ENCODE peak calls at places on chromosomes 12 and 14, in ten cellular contexts. K is CD8-positive, alpha-beta memory T cell; Z is fibroblast of lung; M is endothelial cell of umbilical vein; C is hepatocyte; R is heart right ventricle; O is H9; V is effector memory CD4-positive, alpha-beta T cell; T is A549; D is IMR-90. S is an unnamed sample. For H3K4me1 and H3K9me3, the result is how much of the 10 kb centered on the place peaks cover.

GRCh38 chr12:113268136-113268535 is 46.9 kb downstream of the TPCN1 start:
- DNase-seq in C (no peak), V (no peak), K (no peak), R (no peak), O (no peak), T (no peak), M (no peak), D (no peak), Z (no peak), S (no peak)

GRCh38 chr14:95125156-95125555 is 32.2 kb downstream of the DICER1 start:
- DNase-seq in V (no peak), O (no peak), T (no peak), R (no peak), C (no peak), Z (no peak), K (no peak), M (no peak), D (no peak), S (no peak)

GRCh38 chr12:58034311-58034710 is 92.9 kb downstream of the ATP23 start:
- DNase-seq in R (peak), O (no peak), K (no peak), Z (peak), T (no peak), V (no peak), D (no peak), C (no peak), M (no peak), S (no peak)

GRCh38 chr14:78253986-78254385 is 83.8 kb downstream of the NRXN3 start:
- DNase-seq in R (no peak), M (no peak), D (peak), Z (peak), V (no peak), T (peak), C (no peak), O (no peak), K (no peak), S (no peak)

GRCh38 chr12:62190921-62191746 is 69.1 kb upstream of the USP15 start:
- DNase-seq in M (no peak), V (no peak), K (peak), D (peak), T (no peak), C (peak), R (no peak), Z (no peak), O (peak), S (no peak)

GRCh38 chr14:105739331-105740102 is 213.1 kb downstream of the TMEM121 start:
- DNase-seq in C (no peak), R (no peak), D (no peak), V (no peak), Z (no peak), O (no peak), M (no peak), T (no peak), K (no peak), S (no peak)

GRCh38 chr14:101289230-101289690 is 272.0 kb upstream of the DIO3 start:
- DNase-seq in Z (no peak), D (no peak), C (peak), T (no peak), K (no peak), M (no peak), R (no peak), O (no peak), V (no peak), S (no peak)

GRCh38 chr12:27434673-27435565 is 11.6 kb upstream of the SMCO2 start:
- DNase-seq in M (peak), R (no peak), D (no peak), K (peak), Z (no peak), C (peak), V (no peak), O (no peak), T (no peak), S (peak)

GRCh38 chr12:101697930-101698781 is 716 bp downstream of the CHPT1 start:
- DNase-seq in V (no peak), O (peak), D (peak), C (peak), K (no peak), T (peak), Z (peak), M (peak), R (peak), S (no peak)

GRCh38 chr14:91154851-91155625 is 41.2 kb downstream of the DGLUCY start:
- DNase-seq in M (peak), O (no peak), V (no peak), K (no peak), Z (peak), C (peak), R (peak), D (peak), T (peak), S (no peak)

GRCh38 chr12:13367973-13368372 is 171.4 kb downstream of the EMP1 start:
- DNase-seq in R (no peak), M (no peak), C (no peak), D (no peak), O (no peak), Z (no peak), T (no peak), V (no peak), K (no peak), S (no peak)

GRCh38 chr12:102722147-102722546 is 194.9 kb downstream of the PAH start:
- DNase-seq in R (no peak), O (no peak), Z (no peak), V (no peak), C (no peak), T (no peak), D (no peak), M (no peak), K (no peak), S (no peak)

GRCh38 chr14:73783107-73783727 is 68.4 kb upstream of the PTGR2 start:
- DNase-seq in T (no peak), O (peak), Z (no peak), D (no peak), V (no peak), C (no peak), R (no peak), M (no peak), K (no peak), S (no peak)

GRCh38 chr14:39228044-39228443 is 5.7 kb upstream of the MIA2 start:
- DNase-seq in Z (no peak), O (no peak), T (no peak), C (peak), R (no peak), D (no peak), M (no peak), K (no peak), V (no peak), S (no peak)

GRCh38 chr12:47771304-47771703 is 1.7 kb upstream of the SLC48A1 start:
- DNase-seq in C (no peak), D (no peak), Z (no peak), T (no peak), K (no peak), V (no peak), O (no peak), M (no peak), R (no peak), S (no peak)

GRCh38 chr12:47773062-47773857 is at the start of gene SLC48A1:
- DNase-seq in K (peak), M (peak), R (peak), D (peak), Z (peak), O (peak), C (peak), T (peak), V (peak), S (peak)

GRCh38 chr12:47772094-47772660 is 861 bp upstream of the SLC48A1 start:
- DNase-seq in T (no peak), D (no peak), O (no peak), Z (no peak), C (no peak), V (no peak), K (no peak), R (no peak), M (no peak), S (no peak)

GRCh38 chr12:47773858-47774580 is 981 bp downstream of the SLC48A1 start:
- DNase-seq in R (no peak), C (no peak), V (no peak), K (no peak), D (no peak), T (no peak), Z (no peak), M (no peak), O (no peak), S (no peak)

GRCh38 chr12:47772738-47773061 is 338 bp upstream of the SLC48A1 start:
- DNase-seq in T (no peak), M (no peak), O (no peak), V (no peak), Z (no peak), C (no peak), D (no peak), R (no peak), K (no peak), S (no peak)
- H3K27ac ChIP-seq in T (peak), M (no peak), O (no peak), V (no peak), Z (no peak), C (peak), D (peak), R (peak), K (no peak), S (no peak)

DNA sequence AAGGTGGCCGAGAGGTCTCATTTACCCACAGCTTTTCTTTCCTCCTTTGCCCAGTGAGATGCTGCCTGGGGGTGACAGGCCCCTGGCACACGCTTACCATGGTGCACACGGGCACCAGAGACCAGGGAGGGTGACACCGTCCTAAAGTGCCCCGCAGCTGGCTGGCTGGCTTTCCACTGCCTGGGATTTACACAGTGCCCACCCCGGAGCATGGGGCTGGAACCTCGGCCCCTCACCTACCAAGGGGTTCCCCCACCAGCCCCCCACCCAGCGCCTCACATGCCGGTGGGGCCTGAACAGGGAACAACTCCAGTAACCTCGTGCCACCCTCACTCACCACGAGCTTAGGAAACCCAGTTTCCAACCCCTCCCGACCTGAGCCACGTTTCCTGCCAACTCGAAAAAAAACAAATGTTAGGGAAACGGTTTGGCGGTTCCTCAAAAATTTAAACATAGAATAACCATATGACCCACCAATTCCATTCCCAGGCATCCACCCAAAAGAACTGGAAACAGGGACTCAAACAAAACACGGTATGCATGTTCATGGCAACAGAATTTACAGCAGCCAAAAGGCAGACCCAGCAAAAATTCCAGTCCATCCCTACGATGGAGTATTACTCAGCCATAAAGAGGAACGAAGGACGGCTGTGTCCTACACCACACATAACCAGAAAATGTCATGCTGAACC is 69.1 kb downstream of the NCOR2 start:
- DNase-seq in O (no peak), Z (peak), K (no peak), C (no peak), D (peak), T (no peak), R (peak), V (no peak), M (peak), S (no peak)
- H3K4me1 ChIP-seq in O (under half), Z (under half), K (under half), C (under half), D (under half), T (under half), R (half or more), V (under half), M (under half), S (under half)

GRCh38 chr14:103314496-103315277 is 19.4 kb upstream of the EIF5 start:
- DNase-seq in K (no peak), M (peak), R (no peak), D (no peak), O (no peak), Z (no peak), C (no peak), T (no peak), V (no peak), S (no peak)

GRCh38 chr14:103310576-103311095 is 23.4 kb upstream of the EIF5 start:
- DNase-seq in Z (no peak), K (no peak), C (no peak), O (no peak), V (no peak), T (no peak), R (no peak), M (no peak), D (no peak), S (no peak)

GRCh38 chr14:103313704-103314103 is 20.3 kb upstream of the EIF5 start:
- DNase-seq in C (no peak), D (no peak), Z (no peak), T (no peak), K (no peak), O (no peak), R (no peak), M (peak), V (no peak), S (no peak)

GRCh38 chr14:103311171-103311997 is 22.7 kb upstream of the EIF5 start:
- DNase-seq in Z (no peak), T (no peak), R (no peak), V (no peak), M (no peak), O (no peak), D (no peak), C (no peak), K (no peak), S (no peak)

GRCh38 chr14:103312006-103312635 is 21.9 kb upstream of the EIF5 start:
- DNase-seq in K (no peak), O (no peak), T (no peak), R (no peak), V (no peak), C (no peak), D (no peak), M (no peak), Z (no peak), S (no peak)
- H3K9me3 ChIP-seq in K (under half), O (under half), T (under half), R (under half), V (under half), C (under half), D (under half), M (under half), Z (under half), S (under half)

GRCh38 chr12:4169959-4170358 is 103.6 kb upstream of the CCND2 start:
- DNase-seq in K (no peak), Z (no peak), V (no peak), T (no peak), O (no peak), C (no peak), D (no peak), R (no peak), M (no peak), S (no peak)

GRCh38 chr12:4174417-4174816 is 99.1 kb upstream of the CCND2 start:
- DNase-seq in V (no peak), C (no peak), Z (no peak), K (no peak), M (no peak), O (no peak), T (no peak), D (no peak), R (no peak), S (no peak)

GRCh38 chr12:4171742-4172141 is 101.8 kb upstream of the CCND2 start:
- DNase-seq in O (no peak), Z (no peak), M (no peak), C (no peak), K (no peak), R (no peak), V (no peak), T (no peak), D (no peak), S (no peak)

GRCh38 chr12:4176168-4176567 is 97.4 kb upstream of the CCND2 start:
- DNase-seq in T (no peak), O (no peak), K (no peak), M (no peak), Z (no peak), D (no peak), R (no peak), C (no peak), V (no peak), S (no peak)

GRCh38 chr12:4172999-4173398 is 100.6 kb upstream of the CCND2 start:
- DNase-seq in V (no peak), T (no peak), K (no peak), D (peak), Z (peak), O (no peak), M (no peak), R (no peak), C (peak), S (no peak)
- H3K27ac ChIP-seq in V (no peak), T (no peak), K (no peak), D (no peak), Z (no peak), O (no peak), M (no peak), R (no peak), C (no peak), S (no peak)

DNA sequence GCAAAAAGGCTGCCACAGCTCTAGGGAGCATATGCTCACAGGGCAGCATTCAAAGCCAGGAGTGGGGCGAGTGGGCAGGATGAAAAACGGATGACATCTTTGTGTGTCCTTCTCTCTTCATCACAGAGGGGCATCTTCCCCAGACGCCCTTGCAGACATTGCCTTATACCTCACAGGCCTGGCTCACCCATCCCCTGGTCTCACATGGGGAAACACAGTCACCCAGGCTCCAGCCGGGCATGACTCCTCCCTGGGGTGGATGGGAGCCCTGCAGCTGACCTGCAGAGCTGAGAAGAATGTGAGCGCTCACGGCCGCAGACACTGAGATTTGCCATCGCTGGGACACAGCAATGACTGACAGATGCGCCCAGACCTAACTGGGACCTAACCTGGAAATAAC is 7.2 kb upstream of the FBRSL1 start:
- DNase-seq in T (no peak), M (no peak), C (no peak), K (no peak), Z (no peak), R (no peak), D (no peak), O (no peak), V (no peak), S (no peak)
- H3K4me1 ChIP-seq in T (under half), M (under half), C (under half), K (under half), Z (under half), R (under half), D (under half), O (under half), V (under half), S (under half)

DNA sequence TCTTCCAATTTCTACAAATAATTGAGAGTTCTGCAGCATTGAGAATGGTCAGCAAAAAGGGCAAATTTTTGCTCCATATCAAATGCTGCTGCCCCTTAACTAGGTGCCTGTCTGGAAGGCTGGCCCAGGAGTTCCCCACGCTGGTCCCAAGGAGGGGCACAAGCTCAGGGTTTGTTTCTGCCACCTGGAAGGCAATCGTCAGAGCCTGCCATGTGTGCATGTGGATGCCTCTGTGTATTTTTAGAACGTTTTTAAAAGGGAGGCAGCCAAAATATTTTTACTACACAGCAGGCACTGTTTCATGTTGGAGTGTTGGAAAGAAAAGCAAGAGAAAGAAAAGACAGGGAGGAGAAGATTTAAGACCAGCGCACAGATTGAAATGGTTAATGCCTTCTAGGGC is 557.4 kb downstream of the BCL11B start:
- DNase-seq in Z (no peak), O (no peak), D (no peak), R (no peak), C (no peak), T (no peak), M (no peak), K (no peak), V (no peak), S (no peak)
- H3K9me3 ChIP-seq in Z (under half), O (under half), D (under half), R (under half), C (under half), T (under half), M (under half), K (under half), V (under half), S (under half)